ENCODE peak calls at places on chromosomes 4 and X, in ten cellular contexts. V is GM13976, R is GM04503, S is G401, W is Calu3, A is AG10803, G is left cardiac atrium, N is T-helper 1 cell, J is activated T-cell treated with anti-CD3 and anti-CD28 coated beads for 48 hours, P is NCI-H226. X is an unnamed sample.

GRCh38 chrX:86910602-86911311 is 606.8 kb upstream of the KLHL4 start:
- DNase-seq in V (no peak), R (no peak), S (no peak), W (no peak), A (no peak), G (no peak), N (no peak), J (no peak), P (no peak), X (no peak)

GRCh38 chrX:39955621-39956020 is 142.1 kb downstream of the BCOR start:
- DNase-seq in V (no peak), R (no peak), S (no peak), W (no peak), A (no peak), G (no peak), N (no peak), J (no peak), P (peak), X (no peak)

GRCh38 chr4:24920008-24920407 is 7.2 kb upstream of the CCDC149 start:
- DNase-seq in V (no peak), R (no peak), S (no peak), W (no peak), A (no peak), G (no peak), N (no peak), J (no peak), P (no peak), X (no peak)

GRCh38 chr4:6763330-6763851 is 19.1 kb upstream of the KIAA0232 start:
- DNase-seq in V (no peak), R (no peak), S (no peak), W (no peak), A (no peak), G (no peak), N (no peak), J (no peak), P (no peak), X (no peak)

GRCh38 chr4:152421576-152421975 is 114.3 kb downstream of the FBXW7 start:
- DNase-seq in V (no peak), R (no peak), S (no peak), W (no peak), A (no peak), G (no peak), N (no peak), J (no peak), P (no peak), X (no peak)

GRCh38 chrX:30313322-30313721 is 4.1 kb upstream of the NR0B1 start:
- DNase-seq in V (no peak), R (no peak), S (no peak), W (no peak), A (no peak), G (no peak), N (no peak), J (no peak), P (no peak), X (no peak)

GRCh38 chr4:113758361-113758760 is 3.2 kb downstream of the CAMK2D start:
- DNase-seq in V (no peak), R (peak), S (peak), W (no peak), A (peak), G (no peak), N (no peak), J (no peak), P (no peak), X (no peak)

GRCh38 chr4:80788798-80789197 is 241.7 kb upstream of the BMP3 start:
- DNase-seq in V (no peak), R (no peak), S (peak), W (no peak), A (no peak), G (no peak), N (no peak), J (no peak), P (peak), X (no peak)

GRCh38 chr4:37475087-37475486 is 211.1 kb downstream of the RELL1 start:
- DNase-seq in V (no peak), R (no peak), S (peak), W (peak), A (no peak), G (no peak), N (no peak), J (no peak), P (no peak), X (no peak)

GRCh38 chrX:43970528-43970927 is 2.7 kb downstream of the NDP start:
- DNase-seq in V (no peak), R (no peak), S (peak), W (no peak), A (peak), G (no peak), N (no peak), J (no peak), P (peak), X (no peak)

GRCh38 chr4:87843936-87844335 is 11.2 kb downstream of the MEPE start:
- DNase-seq in V (no peak), R (peak), S (peak), W (no peak), A (peak), G (no peak), N (no peak), J (no peak), P (peak), X (no peak)

GRCh38 chr4:158873795-158874359 is 105.1 kb downstream of the FNIP2 start:
- DNase-seq in V (no peak), R (peak), S (no peak), W (peak), A (peak), G (no peak), N (no peak), J (no peak), P (peak), X (no peak)

GRCh38 chrX:13007519-13008188 is 32.7 kb downstream of the TMSB4X start:
- DNase-seq in V (no peak), R (peak), S (no peak), W (no peak), A (peak), G (no peak), N (no peak), J (no peak), P (peak), X (no peak)

GRCh38 chr4:11470709-11471441 is 42.2 kb upstream of the HS3ST1 start:
- DNase-seq in V (no peak), R (no peak), S (no peak), W (peak), A (no peak), G (no peak), N (no peak), J (no peak), P (no peak), X (no peak)

GRCh38 chr4:150145090-150145949 is 67.1 kb downstream of the DCLK2 start:
- DNase-seq in V (no peak), R (no peak), S (no peak), W (no peak), A (peak), G (no peak), N (no peak), J (no peak), P (peak), X (no peak)

GRCh38 chr4:94533405-94534223 is 81.9 kb downstream of the PDLIM5 start:
- DNase-seq in V (no peak), R (no peak), S (no peak), W (no peak), A (no peak), G (no peak), N (no peak), J (no peak), P (no peak), X (no peak)

GRCh38 chr4:150070464-150071170 is 7.6 kb upstream of the DCLK2 start:
- DNase-seq in V (no peak), R (no peak), S (no peak), W (no peak), A (peak), G (no peak), N (no peak), J (no peak), P (no peak), X (no peak)

GRCh38 chr4:10348241-10348640 is 109.0 kb downstream of the ZNF518B start:
- DNase-seq in V (no peak), R (no peak), S (no peak), W (no peak), A (no peak), G (no peak), N (no peak), J (no peak), P (no peak), X (no peak)

GRCh38 chr4:157220026-157220881 is at the start of gene GRIA2:
- DNase-seq in V (peak), R (no peak), S (peak), W (no peak), A (peak), G (peak), N (no peak), J (peak), P (no peak), X (peak)

GRCh38 chr4:20338841-20339240 is 87.1 kb downstream of the SLIT2 start:
- DNase-seq in V (no peak), R (no peak), S (no peak), W (no peak), A (no peak), G (no peak), N (no peak), J (no peak), P (peak), X (no peak)

GRCh38 chrX:97685753-97686152 is 802.0 kb downstream of the RPA4 start:
- DNase-seq in V (peak), R (no peak), S (no peak), W (peak), A (peak), G (no peak), N (no peak), J (no peak), P (no peak), X (no peak)

GRCh38 chr4:110106946-110107325 is 91.5 kb downstream of the ELOVL6 start:
- DNase-seq in V (peak), R (no peak), S (no peak), W (no peak), A (peak), G (no peak), N (no peak), J (no peak), P (no peak), X (no peak)

GRCh38 chrX:53082773-53083616 is 828 bp downstream of the TSPYL2 start:
- DNase-seq in V (no peak), R (no peak), S (no peak), W (no peak), A (no peak), G (no peak), N (no peak), J (no peak), P (no peak), X (no peak)

GRCh38 chr4:93396274-93396673 is 432.3 kb upstream of the ATOH1 start:
- DNase-seq in V (no peak), R (no peak), S (no peak), W (no peak), A (peak), G (no peak), N (no peak), J (no peak), P (peak), X (no peak)

GRCh38 chr4:132770776-132771175 is 378.3 kb upstream of the PCDH10 start:
- DNase-seq in V (no peak), R (no peak), S (no peak), W (no peak), A (no peak), G (no peak), N (no peak), J (no peak), P (no peak), X (no peak)

GRCh38 chrX:27336466-27337091 is 126.6 kb downstream of the PPP4R3C start:
- DNase-seq in V (peak), R (no peak), S (peak), W (peak), A (no peak), G (no peak), N (no peak), J (peak), P (no peak), X (peak)

GRCh38 chrX:48102874-48103374 is 27.5 kb upstream of the SPACA5B start:
- DNase-seq in V (no peak), R (no peak), S (no peak), W (no peak), A (no peak), G (no peak), N (no peak), J (no peak), P (no peak), X (no peak)

GRCh38 chrX:25650216-25650615 is 487.9 kb upstream of the MAGEB18 start:
- DNase-seq in V (no peak), R (no peak), S (no peak), W (no peak), A (no peak), G (no peak), N (no peak), J (no peak), P (no peak), X (no peak)

GRCh38 chrX:72169008-72169728 is 12.4 kb upstream of the PIN4 start:
- DNase-seq in V (no peak), R (peak), S (no peak), W (no peak), A (peak), G (no peak), N (peak), J (no peak), P (no peak), X (peak)

GRCh38 chr4:120286813-120287212 is 220.2 kb upstream of the MAD2L1 start:
- DNase-seq in V (no peak), R (no peak), S (no peak), W (no peak), A (no peak), G (no peak), N (no peak), J (no peak), P (no peak), X (no peak)

GRCh38 chrX:7330971-7331746 is 183.2 kb upstream of the PUDP start:
- DNase-seq in V (no peak), R (peak), S (no peak), W (no peak), A (peak), G (peak), N (no peak), J (no peak), P (no peak), X (no peak)

GRCh38 chr4:140234697-140235060 is 80.7 kb upstream of the MAML3 start:
- DNase-seq in V (no peak), R (no peak), S (no peak), W (no peak), A (no peak), G (no peak), N (no peak), J (no peak), P (no peak), X (no peak)

GRCh38 chrX:43586855-43587254 is 69.2 kb upstream of the MAOA start:
- DNase-seq in V (no peak), R (no peak), S (no peak), W (no peak), A (no peak), G (no peak), N (no peak), J (no peak), P (no peak), X (no peak)

GRCh38 chr4:153341575-153342090 is 2.9 kb upstream of the MND1 start:
- DNase-seq in V (no peak), R (no peak), S (no peak), W (peak), A (peak), G (no peak), N (no peak), J (no peak), P (peak), X (no peak)

GRCh38 chr4:24089831-24090531 is 200.1 kb upstream of the PPARGC1A start:
- DNase-seq in V (no peak), R (no peak), S (no peak), W (no peak), A (no peak), G (no peak), N (no peak), J (no peak), P (no peak), X (no peak)

GRCh38 chrX:47674776-47675175 is 15.8 kb upstream of the UXT start:
- DNase-seq in V (no peak), R (no peak), S (no peak), W (no peak), A (peak), G (no peak), N (no peak), J (no peak), P (no peak), X (no peak)

GRCh38 chr4:87054900-87055299 is 120.1 kb downstream of the AFF1 start:
- DNase-seq in V (no peak), R (no peak), S (no peak), W (no peak), A (no peak), G (no peak), N (no peak), J (no peak), P (no peak), X (no peak)

GRCh38 chr4:174245714-174246113 is 37.8 kb downstream of the FBXO8 start:
- DNase-seq in V (no peak), R (no peak), S (no peak), W (no peak), A (no peak), G (no peak), N (no peak), J (no peak), P (no peak), X (no peak)

GRCh38 chr4:87506974-87507701 is 22.0 kb downstream of the SPARCL1 start:
- DNase-seq in V (no peak), R (peak), S (no peak), W (no peak), A (peak), G (no peak), N (no peak), J (no peak), P (peak), X (no peak)